ENCODE peak calls at places on chromosomes 6 and 20, in four cellular contexts. One of them, this sample, is unnamed.

GRCh38 chr6:99334526-99335127 is 14.8 kb downstream of the FAXC start:
- DNase-seq in OCI-LY7: peak; percentile 33
- DNase-seq in A549: peak; percentile 63
- DNase-seq in foreskin keratinocyte: no peak
- DNase-seq in this sample: peak; percentile 51

GRCh38 chr20:21387528-21387927 is 9.8 kb downstream of the NKX2-4 start:
- DNase-seq in OCI-LY7: no peak
- DNase-seq in foreskin keratinocyte: peak; percentile 15
- DNase-seq in A549: no peak
- DNase-seq in this sample: no peak

GRCh38 chr6:14217728-14218637 is 100.4 kb downstream of the CD83 start:
- DNase-seq in foreskin keratinocyte: no peak
- DNase-seq in OCI-LY7: no peak
- DNase-seq in A549: no peak
- DNase-seq in this sample: no peak

GRCh38 chr6:38813026-38813425 is 97.9 kb downstream of the DNAH8 start:
- DNase-seq in foreskin keratinocyte: no peak
- DNase-seq in OCI-LY7: no peak
- DNase-seq in A549: no peak
- DNase-seq in this sample: no peak

GRCh38 chr20:24960861-24961260 is 11.8 kb downstream of the CST7 start:
- DNase-seq in A549: no peak
- DNase-seq in OCI-LY7: no peak
- DNase-seq in foreskin keratinocyte: no peak
- DNase-seq in this sample: no peak

GRCh38 chr20:63214514-63214913 is 1.4 kb downstream of the YTHDF1 start:
- DNase-seq in foreskin keratinocyte: no peak
- DNase-seq in A549: no peak
- DNase-seq in OCI-LY7: no peak
- DNase-seq in this sample: no peak

GRCh38 chr6:117677553-117678131 is 2.4 kb downstream of the NUS1 start:
- DNase-seq in A549: no peak
- DNase-seq in OCI-LY7: no peak
- DNase-seq in foreskin keratinocyte: peak; percentile 73
- DNase-seq in this sample: peak; percentile 40

GRCh38 chr6:76403058-76403457 is 330.6 kb upstream of the IMPG1 start:
- DNase-seq in foreskin keratinocyte: no peak
- DNase-seq in OCI-LY7: no peak
- DNase-seq in A549: no peak
- DNase-seq in this sample: no peak

GRCh38 chr6:107646176-107646575 is 156.3 kb downstream of the SOBP start:
- DNase-seq in OCI-LY7: no peak
- DNase-seq in A549: no peak
- DNase-seq in foreskin keratinocyte: no peak
- DNase-seq in this sample: no peak

GRCh38 chr6:11346516-11346915 is 114.0 kb upstream of the NEDD9 start:
- DNase-seq in OCI-LY7: peak; percentile 72
- DNase-seq in A549: no peak
- DNase-seq in foreskin keratinocyte: no peak
- DNase-seq in this sample: no peak

GRCh38 chr6:43093361-43094289 is 17.5 kb downstream of the PTK7 start:
- DNase-seq in foreskin keratinocyte: no peak
- DNase-seq in A549: no peak
- DNase-seq in OCI-LY7: no peak
- DNase-seq in this sample: no peak

GRCh38 chr6:10146723-10147451 is 268.0 kb downstream of the TFAP2A start:
- DNase-seq in A549: peak; percentile 20
- DNase-seq in foreskin keratinocyte: no peak
- DNase-seq in OCI-LY7: peak; percentile 51
- DNase-seq in this sample: peak; percentile 69

GRCh38 chr6:151493495-151494234 is at the start of gene CCDC170:
- DNase-seq in A549: peak; percentile 13
- DNase-seq in foreskin keratinocyte: no peak
- DNase-seq in OCI-LY7: no peak
- DNase-seq in this sample: no peak

GRCh38 chr6:13978102-13978640 is 53.4 kb downstream of the RNF182 start:
- DNase-seq in foreskin keratinocyte: no peak
- DNase-seq in OCI-LY7: no peak
- DNase-seq in A549: no peak
- DNase-seq in this sample: no peak

GRCh38 chr20:51385941-51386530 is 156.5 kb downstream of the NFATC2 start:
- DNase-seq in OCI-LY7: peak; percentile 74
- DNase-seq in foreskin keratinocyte: no peak
- DNase-seq in A549: peak; percentile 62
- DNase-seq in this sample: peak; percentile 73

GRCh38 chr6:45681860-45682488 is 304.2 kb upstream of the SUPT3H start:
- DNase-seq in OCI-LY7: peak; percentile 94
- DNase-seq in A549: peak; percentile 1
- DNase-seq in foreskin keratinocyte: no peak
- DNase-seq in this sample: no peak

GRCh38 chr6:147205690-147206600 is 1.7 kb downstream of the STXBP5 start:
- DNase-seq in A549: peak; percentile 17
- DNase-seq in foreskin keratinocyte: no peak
- DNase-seq in OCI-LY7: no peak
- DNase-seq in this sample: no peak

GRCh38 chr6:27547157-27548075 is 74.5 kb upstream of the ZNF184 start:
- DNase-seq in A549: peak; percentile 80
- DNase-seq in foreskin keratinocyte: no peak
- DNase-seq in OCI-LY7: peak; percentile 4
- DNase-seq in this sample: no peak

GRCh38 chr6:167649486-167649885 is 177.2 kb upstream of the AFDN start:
- DNase-seq in A549: no peak
- DNase-seq in foreskin keratinocyte: no peak
- DNase-seq in OCI-LY7: no peak
- DNase-seq in this sample: no peak

GRCh38 chr6:151379933-151380847 is 11.2 kb downstream of the ZBTB2 start:
- DNase-seq in foreskin keratinocyte: no peak
- DNase-seq in A549: no peak
- DNase-seq in OCI-LY7: no peak
- DNase-seq in this sample: no peak

GRCh38 chr6:5701086-5701661 is 305.6 kb downstream of the NRN1 start:
- DNase-seq in foreskin keratinocyte: no peak
- DNase-seq in OCI-LY7: no peak
- DNase-seq in A549: no peak
- DNase-seq in this sample: no peak

GRCh38 chr20:6395695-6396094 is 272.9 kb upstream of the FERMT1 start:
- DNase-seq in A549: peak; percentile 4
- DNase-seq in foreskin keratinocyte: peak; percentile 46
- DNase-seq in OCI-LY7: no peak
- DNase-seq in this sample: peak; percentile 26

GRCh38 chr6:135990855-135991464 is 139.5 kb downstream of the PDE7B start:
- DNase-seq in A549: no peak
- DNase-seq in foreskin keratinocyte: no peak
- DNase-seq in OCI-LY7: no peak
- DNase-seq in this sample: no peak

GRCh38 chr6:22470454-22471368 is 98.7 kb upstream of the HDGFL1 start:
- DNase-seq in OCI-LY7: no peak
- DNase-seq in foreskin keratinocyte: no peak
- DNase-seq in A549: peak; percentile 35
- DNase-seq in this sample: peak; percentile 5

GRCh38 chr6:81875776-81876293 is 123.4 kb upstream of the TENT5A start:
- DNase-seq in foreskin keratinocyte: no peak
- DNase-seq in A549: no peak
- DNase-seq in OCI-LY7: no peak
- DNase-seq in this sample: no peak

GRCh38 chr6:29589423-29590048 is 4.6 kb downstream of the OR2H2 start:
- DNase-seq in OCI-LY7: peak; percentile 64
- DNase-seq in foreskin keratinocyte: peak; percentile 20
- DNase-seq in A549: peak; percentile 25
- DNase-seq in this sample: peak; percentile 44

GRCh38 chr6:144530118-144530517 is 245.0 kb downstream of the UTRN start:
- DNase-seq in OCI-LY7: no peak
- DNase-seq in A549: no peak
- DNase-seq in foreskin keratinocyte: no peak
- DNase-seq in this sample: no peak

GRCh38 chr6:109087661-109088264 is 6.9 kb downstream of the SESN1 start:
- DNase-seq in OCI-LY7: no peak
- DNase-seq in foreskin keratinocyte: no peak
- DNase-seq in A549: no peak
- DNase-seq in this sample: no peak

GRCh38 chr6:128519132-128519930 is 1.1 kb downstream of the PTPRK start:
- DNase-seq in foreskin keratinocyte: no peak
- DNase-seq in OCI-LY7: no peak
- DNase-seq in A549: peak; percentile 54
- DNase-seq in this sample: peak; percentile 39

GRCh38 chr6:128519931-128520435 is 416 bp downstream of the PTPRK start:
- DNase-seq in foreskin keratinocyte: no peak
- DNase-seq in OCI-LY7: no peak
- DNase-seq in A549: peak; percentile 25
- DNase-seq in this sample: no peak

GRCh38 chr6:128521302-128521632 is 868 bp upstream of the PTPRK start:
- DNase-seq in OCI-LY7: no peak
- DNase-seq in foreskin keratinocyte: no peak
- DNase-seq in A549: no peak
- DNase-seq in this sample: no peak

GRCh38 chr6:128518531-128519131 is 1.8 kb downstream of the PTPRK start:
- DNase-seq in OCI-LY7: no peak
- DNase-seq in A549: no peak
- DNase-seq in foreskin keratinocyte: no peak
- DNase-seq in this sample: no peak

GRCh38 chr6:128520436-128521301 is at the start of gene PTPRK:
- DNase-seq in OCI-LY7: no peak
- DNase-seq in A549: peak; percentile 87
- DNase-seq in foreskin keratinocyte: peak; percentile 69
- DNase-seq in this sample: peak; percentile 83
- TF ChIP-seq CTCF in OCI-LY7: no peak
- TF ChIP-seq CTCF in A549: peak; percentile 50
- TF ChIP-seq CTCF in foreskin keratinocyte: peak; percentile 81
- TF ChIP-seq CTCF in this sample: peak; percentile 88

GRCh38 chr6:111663232-111663631 is 57.6 kb upstream of the TRAF3IP2 start:
- DNase-seq in foreskin keratinocyte: no peak
- DNase-seq in A549: no peak
- DNase-seq in OCI-LY7: no peak
- DNase-seq in this sample: no peak
- H3K27ac ChIP-seq in foreskin keratinocyte: no peak overlapping the region
- H3K27ac ChIP-seq in A549: no peak overlapping the region
- H3K27ac ChIP-seq in OCI-LY7: no peak overlapping the region
- H3K27ac ChIP-seq in this sample: no peak overlapping the region

DNA sequence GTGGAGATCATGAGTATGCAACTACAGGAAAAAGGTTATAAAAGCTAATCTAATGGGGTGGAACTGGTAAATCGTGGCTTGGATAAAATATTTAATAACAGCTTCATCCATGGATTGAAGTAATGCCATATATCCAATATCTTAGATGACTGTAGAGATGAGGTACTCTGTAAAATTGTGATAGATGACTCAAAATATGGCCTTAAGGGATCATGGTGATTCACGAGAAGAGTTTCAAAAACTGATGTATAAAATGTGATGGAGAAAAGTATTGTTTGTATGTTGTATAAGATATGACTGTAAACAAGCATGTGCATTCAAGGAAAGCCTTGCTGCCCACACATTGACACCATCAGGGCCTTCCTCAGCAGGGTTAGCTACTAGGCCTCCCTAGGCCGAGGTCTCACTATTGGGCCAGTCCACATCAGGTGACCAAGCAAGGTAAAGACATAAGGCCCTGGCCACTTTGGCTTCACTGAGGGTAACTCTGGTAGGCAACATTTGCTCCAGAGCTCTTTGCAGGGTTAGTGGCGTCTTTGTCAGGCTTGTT is 17.7 kb upstream of the CCN6 start:
- DNase-seq in A549: no peak
- DNase-seq in foreskin keratinocyte: no peak
- DNase-seq in OCI-LY7: no peak
- DNase-seq in this sample: no peak
- TF ChIP-seq CTCF in A549: no peak
- TF ChIP-seq CTCF in foreskin keratinocyte: no peak
- TF ChIP-seq CTCF in OCI-LY7: no peak
- TF ChIP-seq CTCF in this sample: no peak

DNA sequence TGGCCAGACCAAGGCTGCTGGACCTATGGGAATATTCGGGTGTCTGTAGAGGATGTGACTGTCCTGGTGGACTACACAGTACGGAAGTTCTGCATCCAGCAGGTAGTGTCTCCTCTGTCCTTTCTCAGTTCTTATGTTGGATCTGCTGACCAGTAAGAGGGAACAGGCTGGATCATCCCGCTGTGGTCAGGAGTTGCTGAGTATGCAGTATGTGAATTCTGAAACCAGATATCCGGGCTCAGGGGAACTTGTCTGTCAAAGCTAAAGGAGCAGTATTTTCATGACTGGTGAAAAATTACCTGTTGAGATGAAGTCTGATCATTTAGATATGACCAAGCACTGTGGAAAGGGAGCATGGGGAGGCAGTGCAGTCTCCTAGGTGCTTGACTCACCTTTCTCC is 22.1 kb upstream of the GNRH2 start:
- DNase-seq in A549: no peak
- DNase-seq in OCI-LY7: no peak
- DNase-seq in foreskin keratinocyte: no peak
- DNase-seq in this sample: no peak
- H3K27ac ChIP-seq in A549: no peak overlapping the region
- H3K27ac ChIP-seq in OCI-LY7: no peak overlapping the region
- H3K27ac ChIP-seq in foreskin keratinocyte: no peak overlapping the region
- H3K27ac ChIP-seq in this sample: no peak overlapping the region

GRCh38 chr20:32155017-32155965 is 45.8 kb downstream of the TM9SF4 start:
- DNase-seq in foreskin keratinocyte: peak; percentile 3
- DNase-seq in A549: peak; percentile 41
- DNase-seq in OCI-LY7: peak; percentile 57
- DNase-seq in this sample: peak; percentile 56
- TF ChIP-seq CTCF in foreskin keratinocyte: peak; percentile 41
- TF ChIP-seq CTCF in A549: no peak
- TF ChIP-seq CTCF in OCI-LY7: peak; percentile 72
- TF ChIP-seq CTCF in this sample: no peak

GRCh38 chr6:163419413-163420314 is 5.1 kb downstream of the QKI start:
- DNase-seq in foreskin keratinocyte: no peak
- DNase-seq in A549: no peak
- DNase-seq in OCI-LY7: no peak
- DNase-seq in this sample: no peak
- H3K27ac ChIP-seq in foreskin keratinocyte: peak overlapping the region; percentile 43
- H3K27ac ChIP-seq in A549: peak overlapping the region; percentile 53
- H3K27ac ChIP-seq in OCI-LY7: no peak overlapping the region
- H3K27ac ChIP-seq in this sample: no peak overlapping the region

DNA sequence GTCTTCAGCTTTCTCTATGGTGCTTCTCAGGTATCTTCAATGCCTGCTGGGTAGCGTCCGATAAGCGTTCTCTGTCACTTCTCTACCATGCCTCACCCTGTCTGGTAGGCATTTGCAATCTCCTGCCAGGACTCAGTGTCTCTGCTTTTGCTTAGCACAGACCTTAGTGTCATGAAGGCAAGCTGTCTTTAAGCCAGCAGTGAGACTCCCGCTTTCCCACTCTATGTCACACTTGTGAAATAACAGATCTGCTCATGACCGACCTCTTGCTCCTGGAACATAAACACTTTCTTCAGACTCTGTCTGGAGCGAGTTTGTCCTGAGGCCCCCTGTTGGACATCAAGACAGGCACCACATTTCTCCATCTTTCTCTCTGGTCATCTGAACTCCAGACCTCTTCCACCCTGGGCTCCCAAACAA is 17.0 kb downstream of the ADGRB3 start:
- DNase-seq in A549: no peak
- DNase-seq in OCI-LY7: no peak
- DNase-seq in foreskin keratinocyte: no peak
- DNase-seq in this sample: no peak
- TF ChIP-seq CTCF in A549: no peak
- TF ChIP-seq CTCF in OCI-LY7: no peak
- TF ChIP-seq CTCF in foreskin keratinocyte: no peak
- TF ChIP-seq CTCF in this sample: no peak

This sample was measured in RWPE1.